ENCODE peak calls at places on chromosome 17, in five cellular contexts. X, B, N, L and T are unnamed samples.

GRCh38 chr17:31654936-31655335 is 204.1 kb downstream of the COPRS start:
- DNase-seq in L (no peak), N (no peak), B (no peak), X (no peak), T (no peak)

GRCh38 chr17:45096141-45096540 is 35.0 kb downstream of the NMT1 start:
- DNase-seq in X (peak; percentile 34), B (no peak), N (peak; percentile 41), L (no peak), T (no peak)

GRCh38 chr17:10130733-10131132 is 67.7 kb downstream of the GAS7 start:
- DNase-seq in N (no peak), X (no peak), L (no peak), B (no peak), T (no peak)

GRCh38 chr17:8244768-8245167 is 3.1 kb downstream of the CTC1 start:
- DNase-seq in B (no peak), X (no peak), L (no peak), N (no peak), T (no peak)

GRCh38 chr17:59400858-59401257 is 69.4 kb downstream of the YPEL2 start:
- DNase-seq in B (no peak), X (no peak), L (no peak), N (no peak), T (no peak)

GRCh38 chr17:45394913-45395568 is 37.6 kb downstream of the ARHGAP27 start:
- DNase-seq in X (peak; percentile 85), B (no peak), L (peak; percentile 94), N (peak; percentile 72), T (peak; percentile 95)

GRCh38 chr17:69779378-69780214 is 295.4 kb upstream of the KCNJ16 start:
- DNase-seq in X (no peak), L (no peak), N (no peak), B (no peak), T (no peak)

GRCh38 chr17:41352597-41353366 is 2.2 kb upstream of the KRT33A start:
- DNase-seq in X (peak; percentile 7), N (no peak), B (no peak), L (no peak), T (no peak)

GRCh38 chr17:72414967-72415853 is 294.4 kb downstream of the SOX9 start:
- DNase-seq in N (no peak), B (no peak), L (no peak), X (no peak), T (no peak)

GRCh38 chr17:27882162-27882840 is 10.9 kb downstream of the LYRM9 start:
- DNase-seq in L (no peak), N (no peak), B (no peak), X (no peak), T (no peak)

GRCh38 chr17:50685334-50685665 is 22.4 kb downstream of the ANKRD40 start:
- DNase-seq in X (no peak), N (no peak), L (no peak), B (no peak), T (no peak)

GRCh38 chr17:17564896-17565295 is 26.6 kb downstream of the PEMT start:
- DNase-seq in B (no peak), N (no peak), L (no peak), X (no peak), T (no peak)

GRCh38 chr17:6755281-6755680 is 565 bp upstream of the XAF1 start:
- DNase-seq in L (no peak), N (no peak), X (no peak), B (no peak), T (peak; percentile 36)

GRCh38 chr17:10824874-10825273 is 13.0 kb downstream of the PIRT start:
- DNase-seq in X (no peak), N (no peak), B (no peak), L (no peak), T (no peak)

GRCh38 chr17:75814021-75814395 is 29.4 kb downstream of the UNK start:
- DNase-seq in X (no peak), N (no peak), L (no peak), B (no peak), T (no peak)

GRCh38 chr17:71917715-71918114 is 203.1 kb upstream of the SOX9 start:
- DNase-seq in N (no peak), L (no peak), B (no peak), X (no peak), T (no peak)

GRCh38 chr17:77147357-77147801 is 6.6 kb downstream of the SEC14L1 start:
- DNase-seq in X (no peak), N (no peak), B (peak; percentile 73), L (no peak), T (no peak)

GRCh38 chr17:11539637-11540036 is 58.6 kb upstream of the DNAH9 start:
- DNase-seq in X (no peak), L (no peak), N (no peak), B (no peak), T (peak; percentile 56)

GRCh38 chr17:28339431-28339830 is 3.9 kb downstream of the TNFAIP1 start:
- DNase-seq in X (no peak), N (no peak), L (no peak), B (no peak), T (no peak)

DNA sequence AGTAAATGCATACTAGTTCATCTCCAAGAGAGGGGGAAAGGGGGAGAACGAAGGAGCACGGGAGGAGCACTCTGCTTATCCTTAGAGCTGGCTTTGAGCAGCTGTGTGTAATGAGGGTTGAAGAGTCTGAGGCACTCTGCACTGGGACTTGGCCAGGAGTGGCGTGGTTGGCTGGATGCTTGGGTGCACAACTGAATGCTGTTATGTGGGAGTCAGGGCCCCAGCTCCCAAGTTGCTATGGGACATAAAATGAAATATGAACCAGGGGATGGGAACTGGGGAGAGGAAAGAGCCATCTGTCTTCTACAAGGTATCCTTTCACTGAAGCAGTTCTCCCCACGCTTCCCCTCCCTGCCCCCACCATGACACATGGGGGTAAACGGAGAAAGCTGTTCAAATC is 106.0 kb upstream of the ANKFN1 start:
- DNase-seq in X (no peak), L (no peak), B (no peak), N (no peak), T (no peak)
- TF ChIP-seq FOXM1 in X (no peak), L (no peak), B (no peak), N (no peak), T (no peak)

DNA sequence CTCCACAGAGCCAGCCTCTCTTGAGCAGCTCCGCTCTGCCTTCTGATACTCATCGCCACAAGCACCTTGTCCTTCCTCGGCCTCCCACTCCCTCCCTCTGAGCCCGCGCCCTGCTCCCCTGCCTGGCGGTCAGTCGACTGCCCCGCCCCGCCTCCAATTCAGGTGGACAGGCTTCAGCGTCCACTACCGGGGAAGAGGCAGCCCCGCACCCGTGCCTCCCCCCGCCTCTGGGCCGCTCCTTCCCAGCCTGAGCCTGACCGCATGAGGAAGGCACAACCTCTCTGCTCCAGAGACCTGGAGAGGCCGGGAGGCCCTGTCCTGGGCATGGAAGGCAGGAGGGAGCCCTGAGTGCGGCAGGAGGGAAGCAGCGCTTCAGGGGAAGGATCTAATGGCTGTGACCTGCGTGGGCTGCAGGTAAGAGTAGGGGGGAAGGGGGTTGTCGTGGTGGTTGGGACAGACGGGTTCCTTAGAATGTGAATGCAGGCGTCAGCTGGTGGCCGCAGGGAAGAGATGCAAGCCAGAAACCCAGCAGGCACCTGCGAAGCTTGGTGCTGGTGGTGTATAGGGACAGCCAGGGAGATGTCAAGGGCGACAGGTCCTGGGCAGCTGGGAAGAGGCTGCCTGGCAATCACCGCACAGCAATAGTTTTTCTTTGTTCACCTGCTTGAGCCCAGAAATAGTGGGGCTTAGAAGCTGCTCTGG is 3.0 kb upstream of the SLC6A4 start:
- DNase-seq in L (no peak), N (no peak), B (no peak), X (no peak), T (no peak)
- TF ChIP-seq FOXM1 in L (no peak), N (no peak), B (no peak), X (no peak), T (no peak)

GRCh38 chr17:64091116-64091515 is 38.8 kb downstream of the ERN1 start:
- DNase-seq in X (no peak), B (peak; percentile 57), N (no peak), L (no peak), T (no peak)
- TF ChIP-seq FOXM1 in X (no peak), B (no peak), N (no peak), L (no peak), T (no peak)

DNA sequence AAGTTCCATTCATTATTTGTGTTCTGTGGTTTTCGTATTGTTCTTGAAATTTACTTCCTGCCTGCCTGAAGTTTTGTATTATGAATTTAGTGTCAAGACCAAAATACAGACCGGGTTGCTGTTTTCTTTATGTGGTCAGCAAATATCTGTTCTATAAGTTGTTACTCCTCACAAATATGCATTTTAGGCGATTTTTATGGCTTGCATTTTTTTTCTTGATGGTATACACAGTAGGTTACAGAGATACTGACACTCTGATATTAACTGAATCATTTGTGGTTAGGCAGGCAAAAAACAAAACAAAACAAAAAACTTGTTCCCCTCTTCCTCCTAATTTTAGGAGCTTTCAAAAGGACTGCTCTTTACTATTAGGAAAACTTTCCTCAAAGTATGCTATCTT is 52.6 kb downstream of the BCAS3 start:
- DNase-seq in N (no peak), X (no peak), B (no peak), L (no peak), T (no peak)
- TF ChIP-seq FOXM1 in N (no peak), X (no peak), B (no peak), L (no peak), T (no peak)